ENCODE peak calls at places on chromosomes 13 and 19, in four cellular contexts. S, V, B and C are unnamed samples.

GRCh38 chr13:44368599-44369368 is 4.8 kb upstream of the SERP2 start:
- DNase-seq in B (no peak), V (no peak), S (no peak), C (no peak)

GRCh38 chr19:58387338-58388174 is 487 bp downstream of the RPS5 start:
- DNase-seq in B (no peak), V (no peak), S (no peak), C (no peak)

GRCh38 chr19:38201731-38202130 is 22.3 kb downstream of the DPF1 start:
- DNase-seq in S (no peak), V (no peak), B (no peak), C (no peak)

GRCh38 chr19:5289060-5289990 is 51.3 kb downstream of the PTPRS start:
- DNase-seq in B (no peak), S (no peak), V (no peak), C (no peak)

GRCh38 chr13:95710313-95710712 is 33.4 kb downstream of the DNAJC3 start:
- DNase-seq in B (no peak), S (no peak), V (no peak), C (no peak)

GRCh38 chr19:16457195-16457953 is 14.4 kb downstream of the EPS15L1 start:
- DNase-seq in V (peak), S (peak), B (no peak), C (no peak)

GRCh38 chr13:35210234-35210633 is 266.3 kb downstream of the MAB21L1 start:
- DNase-seq in S (no peak), V (no peak), B (no peak), C (no peak)

GRCh38 chr19:306151-306900 is 15.1 kb upstream of the PLPP2 start:
- DNase-seq in V (no peak), S (no peak), B (no peak), C (no peak)

GRCh38 chr19:7292950-7293794 is 1.0 kb downstream of the INSR start:
- DNase-seq in S (peak), V (peak), B (no peak), C (no peak)

GRCh38 chr13:79867248-79867647 is 386.3 kb downstream of the NDFIP2 start:
- DNase-seq in S (no peak), V (no peak), B (no peak), C (no peak)

GRCh38 chr19:48683349-48683748 is 10.5 kb upstream of the NTN5 start:
- DNase-seq in B (no peak), S (no peak), V (no peak), C (no peak)

GRCh38 chr19:602391-603301 is 13.0 kb downstream of the HCN2 start:
- DNase-seq in S (no peak), B (no peak), V (no peak), C (no peak)

GRCh38 chr19:19341026-19341425 is 20.4 kb downstream of the MAU2 start:
- DNase-seq in V (no peak), S (no peak), B (no peak), C (no peak)

GRCh38 chr13:100674363-100674847 is at the start of gene TMTC4:
- DNase-seq in V (peak), B (no peak), S (peak), C (peak)

GRCh38 chr13:86355301-86355700 is 556.1 kb upstream of the SLITRK6 start:
- DNase-seq in V (no peak), S (no peak), B (no peak), C (no peak)

GRCh38 chr13:46666727-46667456 is 113.9 kb downstream of the LRCH1 start:
- DNase-seq in V (no peak), B (no peak), S (no peak), C (peak)

GRCh38 chr13:93243375-93244063 is 16.9 kb downstream of the GPC6 start:
- DNase-seq in S (no peak), B (no peak), V (no peak), C (no peak)

GRCh38 chr19:55391191-55391670 is 5.5 kb downstream of the RPL28 start:
- DNase-seq in V (no peak), S (no peak), B (no peak), C (no peak)

GRCh38 chr19:48338253-48338755 is 13.0 kb downstream of the EMP3 start:
- DNase-seq in V (no peak), S (no peak), B (no peak), C (no peak)

GRCh38 chr19:18879579-18880373 is 16.2 kb downstream of the CERS1 start:
- DNase-seq in V (no peak), B (no peak), S (peak), C (peak)

DNA sequence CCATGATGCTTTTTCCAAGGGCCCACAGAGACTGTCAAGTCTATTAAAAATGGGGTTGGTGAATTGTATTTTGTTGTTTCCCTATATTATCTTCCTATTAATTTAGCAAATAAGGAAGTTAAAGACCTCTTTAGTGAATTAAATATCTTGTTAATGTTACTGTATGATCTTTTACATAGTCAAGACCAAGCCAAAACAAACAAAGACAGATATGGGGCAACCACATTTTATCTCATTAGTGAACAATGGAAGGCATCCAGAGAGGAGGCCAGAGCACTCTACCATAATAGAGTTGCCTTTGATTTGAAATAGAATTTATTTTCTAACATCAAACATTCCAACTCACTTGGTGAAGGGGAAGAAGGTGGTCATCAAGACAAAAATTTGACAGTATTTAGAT is 169.4 kb downstream of the B3GLCT start:
- DNase-seq in V (no peak), B (no peak), S (no peak), C (no peak)
- TF ChIP-seq FOXK2 in V (no peak), B (no peak), S (no peak), C (no peak)

GRCh38 chr19:50833117-50833801 is at the start of gene KLK15:
- DNase-seq in V (no peak), B (no peak), S (no peak), C (no peak)

GRCh38 chr19:50832666-50833065 is 708 bp downstream of the KLK15 start:
- DNase-seq in S (no peak), B (no peak), V (no peak), C (no peak)

GRCh38 chr19:50829801-50830200 is 3.6 kb downstream of the KLK15 start:
- DNase-seq in B (no peak), S (no peak), V (no peak), C (no peak)

GRCh38 chr19:50831026-50831396 is 2.4 kb downstream of the KLK15 start:
- DNase-seq in S (no peak), V (no peak), B (no peak), C (no peak)

GRCh38 chr19:50830266-50831025 is 2.9 kb downstream of the KLK15 start:
- DNase-seq in S (no peak), B (no peak), V (no peak), C (no peak)
- TF ChIP-seq FOXK2 in S (no peak), B (no peak), V (no peak), C (no peak)

DNA sequence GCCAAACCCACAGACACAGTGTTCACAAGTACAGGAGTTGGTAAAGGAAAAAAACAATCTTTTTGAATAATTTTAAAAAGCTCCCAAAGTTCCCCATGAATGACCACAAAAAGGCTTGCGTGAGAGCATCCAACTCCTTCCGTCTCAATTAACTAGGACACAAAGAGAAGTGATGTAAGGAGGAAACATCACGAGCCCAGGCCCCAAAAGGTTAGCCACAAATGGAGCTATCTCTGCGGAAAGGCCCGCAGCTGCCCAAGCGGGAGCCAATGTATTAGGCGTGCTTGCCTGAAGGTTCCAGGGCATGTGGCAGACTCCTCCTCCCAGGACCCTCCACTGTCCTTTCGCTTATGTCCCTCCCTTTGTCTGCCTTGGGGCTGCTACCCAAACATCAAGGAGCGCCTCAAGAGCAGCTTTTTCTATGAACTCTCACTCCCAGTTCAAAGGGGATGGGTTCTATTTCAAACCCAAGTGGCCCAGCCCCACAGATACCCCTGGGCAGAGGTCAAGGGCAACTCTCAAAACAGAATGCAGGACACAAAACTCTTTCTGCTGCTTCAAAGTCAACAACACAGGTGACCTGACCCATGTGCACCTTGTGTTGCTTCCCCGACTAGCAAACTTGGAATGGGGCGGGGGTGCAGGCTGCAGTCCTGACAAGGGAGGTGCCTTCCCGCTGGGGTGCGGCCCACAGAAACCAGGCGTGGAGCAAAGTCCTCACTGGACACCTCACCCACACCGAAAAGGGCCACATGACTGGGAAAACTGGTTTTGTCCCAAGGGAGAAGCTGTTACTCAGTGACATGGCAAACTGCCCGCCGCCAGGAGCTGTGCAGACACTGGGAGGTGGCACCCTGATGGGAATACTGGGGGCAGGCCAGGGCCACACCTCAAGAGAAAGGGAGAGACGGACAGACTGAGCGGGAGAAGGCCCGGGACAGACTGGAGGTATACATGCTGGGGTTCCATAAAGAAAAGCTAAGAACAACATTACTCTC is 17.6 kb downstream of the ZC3H4 start:
- DNase-seq in B (no peak), S (no peak), V (peak), C (no peak)
- TF ChIP-seq FOXK2 in B (no peak), S (no peak), V (peak), C (no peak)

GRCh38 chr19:46975918-46976782 is 43.5 kb upstream of the NPAS1 start:
- DNase-seq in V (peak), B (no peak), S (no peak), C (peak)
- TF ChIP-seq FOXK2 in V (no peak), B (no peak), S (no peak), C (no peak)